ENCODE peak calls at places on chromosomes 11 and 22, in five cellular contexts. V is ovary, X is foreskin keratinocyte, B is lower leg skin, Q is AG10803. I is an unnamed sample.

GRCh38 chr11:116276051-116277044 is 496.4 kb downstream of the BUD13 start:
- DNase-seq in V (peak; percentile 59), X (peak; percentile 13), B (peak; percentile 91), Q (peak; percentile 25), I (no peak)

GRCh38 chr11:69837791-69838190 is 18.6 kb upstream of the FGF3 start:
- DNase-seq in V (no peak), X (no peak), B (peak; percentile 72), Q (no peak), I (no peak)

GRCh38 chr22:31271026-31271425 is 21.3 kb downstream of the PIK3IP1 start:
- DNase-seq in V (no peak), X (no peak), B (no peak), Q (no peak), I (no peak)

GRCh38 chr11:46553746-46554204 is 40.0 kb downstream of the AMBRA1 start:
- DNase-seq in V (no peak), X (no peak), B (no peak), Q (no peak), I (no peak)

GRCh38 chr11:34754171-34754823 is 133.4 kb downstream of the EHF start:
- DNase-seq in V (no peak), X (peak; percentile 26), B (no peak), Q (peak; percentile 3), I (no peak)

GRCh38 chr11:20070459-20070858 is 89.8 kb downstream of the DBX1 start:
- DNase-seq in V (no peak), X (no peak), B (no peak), Q (no peak), I (no peak)

GRCh38 chr22:26444777-26445176 is 15.7 kb downstream of the ASPHD2 start:
- DNase-seq in V (no peak), X (no peak), B (no peak), Q (no peak), I (no peak)

GRCh38 chr11:34840736-34841386 is 75.3 kb downstream of the APIP start:
- DNase-seq in V (no peak), X (no peak), B (no peak), Q (peak; percentile 30), I (no peak)

GRCh38 chr11:64306876-64307622 is 1.7 kb downstream of the ESRRA start:
- DNase-seq in V (peak; percentile 54), X (no peak), B (no peak), Q (peak; percentile 12), I (no peak)

GRCh38 chr11:43558056-43558455 is 122.5 kb upstream of the HSD17B12 start:
- DNase-seq in V (no peak), X (no peak), B (peak; percentile 10), Q (no peak), I (no peak)

GRCh38 chr11:1772270-1773130 is 8.8 kb upstream of the CTSD start:
- DNase-seq in V (peak; percentile 49), X (peak; percentile 62), B (peak; percentile 90), Q (peak; percentile 88), I (no peak)

GRCh38 chr11:110529043-110529442 is 99.3 kb downstream of the FDX1 start:
- DNase-seq in V (no peak), X (no peak), B (no peak), Q (peak; percentile 16), I (no peak)
- TF ChIP-seq CTCF in V (no peak), X (peak; percentile 51), B (no peak), Q (peak; percentile 47), I (no peak)

DNA sequence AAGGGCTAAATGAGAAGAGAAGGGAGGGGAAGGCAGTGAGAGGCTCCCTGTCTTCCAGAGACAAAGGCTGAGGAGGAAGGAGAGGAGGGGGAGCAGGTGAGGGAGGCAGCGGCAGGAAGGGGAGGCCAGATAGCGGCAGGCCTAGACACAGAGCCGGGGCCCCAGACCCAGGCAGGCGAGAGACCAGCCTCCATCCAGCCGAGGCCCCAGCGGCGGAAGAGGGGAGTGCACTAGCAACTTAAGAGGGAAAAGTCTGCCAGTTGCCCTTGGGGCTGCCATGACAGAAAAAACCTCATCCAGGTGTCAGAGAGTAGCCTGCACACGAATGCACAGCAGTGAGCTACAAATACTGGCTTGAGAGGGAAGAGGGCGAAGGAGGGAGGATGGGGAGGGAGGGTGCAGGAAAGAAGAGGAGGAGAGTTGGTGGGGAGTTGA is 46.7 kb downstream of the IGLL1 start:
- DNase-seq in V (peak; percentile 60), X (no peak), B (no peak), Q (no peak), I (peak; percentile 13)
- TF ChIP-seq CTCF in V (no peak), X (peak; percentile 57), B (no peak), Q (peak; percentile 29), I (no peak)

GRCh38 chr11:93689166-93689734 is 27.8 kb downstream of the CEP295 start:
- DNase-seq in V (no peak), X (no peak), B (no peak), Q (no peak), I (no peak)

GRCh38 chr11:93694586-93694985 is 33.1 kb downstream of the CEP295 start:
- DNase-seq in V (no peak), X (no peak), B (no peak), Q (peak; percentile 80), I (no peak)

DNA sequence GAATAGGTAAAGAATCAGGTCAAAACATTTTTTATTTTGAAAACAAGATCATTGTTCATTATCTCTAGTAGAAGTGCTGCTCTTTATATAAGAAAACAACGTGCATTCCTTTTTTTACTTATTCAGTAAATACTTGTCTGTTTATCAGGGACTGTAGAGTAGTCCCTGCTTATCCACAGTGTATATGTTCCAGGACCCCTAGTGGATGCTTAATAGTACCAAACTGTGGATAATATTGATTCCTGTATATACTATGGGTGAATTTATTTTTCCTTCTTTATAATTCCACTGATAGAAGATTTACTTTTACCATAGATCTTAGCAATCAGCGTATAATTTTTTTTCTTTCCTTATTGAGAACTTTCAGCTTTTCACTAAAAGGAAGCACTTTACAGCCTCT is 32.6 kb downstream of the CEP295 start:
- DNase-seq in V (no peak), X (no peak), B (no peak), Q (no peak), I (no peak)
- TF ChIP-seq CTCF in V (no peak), X (peak; percentile 12), B (no peak), Q (no peak), I (no peak)

GRCh38 chr11:6418958-6419611 is at the start of gene APBB1:
- DNase-seq in V (peak; percentile 77), X (no peak), B (peak; percentile 90), Q (peak; percentile 48), I (peak; percentile 46)
- TF ChIP-seq CTCF in V (no peak), X (peak; percentile 30), B (no peak), Q (peak; percentile 29), I (no peak)

DNA sequence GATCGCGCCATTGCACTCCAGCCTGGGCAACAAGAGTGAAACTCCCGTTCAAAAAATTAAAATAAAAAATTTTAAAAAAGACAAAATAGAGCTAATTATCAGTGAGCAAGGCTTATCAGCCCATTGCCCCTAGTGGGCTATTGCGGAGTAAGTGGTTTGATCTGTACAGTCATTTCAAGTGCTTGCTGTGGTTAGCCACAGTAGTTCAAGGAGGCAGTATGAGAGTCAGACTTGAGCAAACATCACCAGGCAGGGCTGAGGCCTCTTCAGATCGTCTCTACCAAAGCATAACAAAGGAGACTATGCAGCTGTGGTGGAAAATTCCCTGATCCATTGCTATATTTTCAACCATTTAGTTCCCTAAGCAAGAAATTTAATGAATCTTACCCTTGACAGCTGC is 4.3 kb upstream of the SBF2 start:
- DNase-seq in V (no peak), X (no peak), B (no peak), Q (peak; percentile 85), I (no peak)
- TF ChIP-seq CTCF in V (no peak), X (peak; percentile 12), B (no peak), Q (peak; percentile 35), I (no peak)

DNA sequence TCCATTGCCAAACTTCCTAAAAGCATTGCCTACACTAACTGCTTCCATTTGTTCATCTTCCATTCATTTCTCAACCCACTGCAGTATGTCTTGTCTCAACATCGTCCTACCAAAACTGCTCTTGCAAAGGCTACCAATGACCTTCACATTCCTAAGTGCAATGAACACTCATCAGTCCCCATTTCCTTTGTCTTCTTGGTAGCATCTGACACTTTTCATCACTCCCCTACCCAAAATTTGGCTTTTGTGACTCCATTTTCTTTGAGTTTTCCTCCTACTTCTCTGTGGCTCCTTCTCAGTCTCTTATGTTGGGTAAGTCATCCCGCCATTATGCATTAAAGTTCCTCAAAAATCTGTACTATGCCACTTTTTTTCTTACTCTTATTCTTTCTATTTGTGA is 135.4 kb downstream of the CCDC81 start:
- DNase-seq in V (no peak), X (no peak), B (no peak), Q (no peak), I (no peak)
- TF ChIP-seq CTCF in V (no peak), X (no peak), B (no peak), Q (no peak), I (no peak)

GRCh38 chr22:39134366-39135091 is 18.0 kb downstream of the CBX7 start:
- DNase-seq in V (no peak), X (no peak), B (no peak), Q (no peak), I (no peak)

GRCh38 chr22:39132871-39133524 is 19.5 kb downstream of the CBX7 start:
- DNase-seq in V (no peak), X (no peak), B (no peak), Q (no peak), I (no peak)

GRCh38 chr22:39133871-39134270 is 18.6 kb downstream of the CBX7 start:
- DNase-seq in V (no peak), X (no peak), B (no peak), Q (no peak), I (no peak)

GRCh38 chr22:39136317-39136716 is 16.2 kb downstream of the CBX7 start:
- DNase-seq in V (no peak), X (no peak), B (no peak), Q (no peak), I (no peak)

GRCh38 chr22:39135092-39135896 is 17.2 kb downstream of the CBX7 start:
- DNase-seq in V (no peak), X (no peak), B (no peak), Q (peak; percentile 23), I (no peak)
- TF ChIP-seq CTCF in V (no peak), X (peak; percentile 69), B (no peak), Q (peak; percentile 51), I (peak; percentile 17)

I was measured in D721Med.